ENCODE peak calls at places on chromosomes 5 and 9, in ten cellular contexts. P is body of pancreas, W is transverse colon, C is ovary, O is prostate gland, Y is IMR-90, Z is K562, H is breast epithelium, M is uterus, K is heart left ventricle. F is an unnamed sample.

GRCh38 chr9:112890106-112891081 is at the start of gene SLC46A2:
- DNase-seq in P (peak; percentile 20), W (no peak), C (no peak), O (no peak), Y (no peak), Z (no peak), H (no peak), M (no peak), K (peak; percentile 54), F (no peak)

GRCh38 chr5:77418162-77418561 is 74.0 kb downstream of the WDR41 start:
- DNase-seq in P (no peak), W (no peak), C (no peak), O (no peak), Y (no peak), Z (no peak), H (no peak), M (no peak), K (no peak), F (no peak)

GRCh38 chr5:180648658-180649296 is 623 bp downstream of the FLT4 start:
- DNase-seq in P (no peak), W (no peak), C (no peak), O (no peak), Y (no peak), Z (peak; percentile 32), H (no peak), M (peak; percentile 10), K (peak; percentile 48), F (no peak)

GRCh38 chr9:89605181-89606048 is 603 bp downstream of the GADD45G start:
- DNase-seq in P (peak; percentile 70), W (peak; percentile 65), C (peak; percentile 67), O (peak; percentile 44), Y (peak; percentile 19), Z (no peak), H (peak; percentile 42), M (peak; percentile 59), K (peak; percentile 76), F (no peak)

GRCh38 chr9:81268048-81268447 is 421.3 kb downstream of the TLE1 start:
- DNase-seq in P (no peak), W (no peak), C (no peak), O (no peak), Y (peak; percentile 89), Z (no peak), H (no peak), M (no peak), K (no peak), F (no peak)

GRCh38 chr5:151585970-151586369 is 5.2 kb downstream of the FAT2 start:
- DNase-seq in P (no peak), W (no peak), C (no peak), O (peak; percentile 87), Y (no peak), Z (no peak), H (peak; percentile 94), M (no peak), K (peak; percentile 43), F (no peak)

GRCh38 chr5:79108792-79109191 is 2.8 kb upstream of the BHMT start:
- DNase-seq in P (no peak), W (no peak), C (no peak), O (no peak), Y (no peak), Z (no peak), H (no peak), M (no peak), K (no peak), F (no peak)

GRCh38 chr9:124861342-124862229 is at the start of the genes ARPC5L and RPL35:
- DNase-seq in P (peak; percentile 94), W (peak; percentile 97), C (peak; percentile 93), O (peak; percentile 94), Y (peak; percentile 89), Z (peak; percentile 96), H (peak; percentile 93), M (peak; percentile 93), K (peak; percentile 96), F (peak; percentile 82)

GRCh38 chr5:122170630-122171029 is 41.3 kb downstream of the ZNF474 start:
- DNase-seq in P (no peak), W (no peak), C (no peak), O (no peak), Y (peak; percentile 50), Z (peak; percentile 65), H (no peak), M (no peak), K (no peak), F (no peak)

GRCh38 chr9:87497604-87498045 is at the start of gene DAPK1:
- DNase-seq in P (peak; percentile 81), W (peak; percentile 72), C (peak; percentile 73), O (peak; percentile 31), Y (no peak), Z (peak; percentile 69), H (no peak), M (peak; percentile 52), K (peak; percentile 63), F (no peak)
- TF ChIP-seq POLR2A in P (peak; percentile 55), W (no peak), C (peak; percentile 40), O (peak; percentile 40), Y (no peak), Z (peak; percentile 39), H (no peak), M (peak; percentile 45), K (no peak), F (no peak)

GRCh38 chr5:137960141-137960540 is 70.9 kb downstream of the PKD2L2 start:
- DNase-seq in P (no peak), W (no peak), C (no peak), O (no peak), Y (no peak), Z (no peak), H (no peak), M (no peak), K (no peak), F (no peak)
- H3K36me3 ChIP-seq in P (peaks cover 6% of the 10 kb centered on the region), W (no peaks in the 10 kb centered on the region), C (no peaks in the 10 kb centered on the region), O (no peaks in the 10 kb centered on the region), Y (peaks cover 5% of the 10 kb centered on the region), Z (peaks cover 62% of the 10 kb centered on the region), H (no peaks in the 10 kb centered on the region), M (no peaks in the 10 kb centered on the region), K (peaks cover 61% of the 10 kb centered on the region), F (no peaks in the 10 kb centered on the region)

GRCh38 chr9:2800385-2801179 is 43.3 kb downstream of the PUM3 start:
- DNase-seq in P (peak; percentile 43), W (no peak), C (no peak), O (no peak), Y (peak; percentile 36), Z (no peak), H (no peak), M (no peak), K (no peak), F (no peak)
- TF ChIP-seq CTCF in P (peak; percentile 39), W (no peak), C (peak; percentile 10), O (peak; percentile 31), Y (peak; percentile 48), Z (no peak), H (no peak), M (no peak), K (peak; percentile 52), F (peak; percentile 19)

DNA sequence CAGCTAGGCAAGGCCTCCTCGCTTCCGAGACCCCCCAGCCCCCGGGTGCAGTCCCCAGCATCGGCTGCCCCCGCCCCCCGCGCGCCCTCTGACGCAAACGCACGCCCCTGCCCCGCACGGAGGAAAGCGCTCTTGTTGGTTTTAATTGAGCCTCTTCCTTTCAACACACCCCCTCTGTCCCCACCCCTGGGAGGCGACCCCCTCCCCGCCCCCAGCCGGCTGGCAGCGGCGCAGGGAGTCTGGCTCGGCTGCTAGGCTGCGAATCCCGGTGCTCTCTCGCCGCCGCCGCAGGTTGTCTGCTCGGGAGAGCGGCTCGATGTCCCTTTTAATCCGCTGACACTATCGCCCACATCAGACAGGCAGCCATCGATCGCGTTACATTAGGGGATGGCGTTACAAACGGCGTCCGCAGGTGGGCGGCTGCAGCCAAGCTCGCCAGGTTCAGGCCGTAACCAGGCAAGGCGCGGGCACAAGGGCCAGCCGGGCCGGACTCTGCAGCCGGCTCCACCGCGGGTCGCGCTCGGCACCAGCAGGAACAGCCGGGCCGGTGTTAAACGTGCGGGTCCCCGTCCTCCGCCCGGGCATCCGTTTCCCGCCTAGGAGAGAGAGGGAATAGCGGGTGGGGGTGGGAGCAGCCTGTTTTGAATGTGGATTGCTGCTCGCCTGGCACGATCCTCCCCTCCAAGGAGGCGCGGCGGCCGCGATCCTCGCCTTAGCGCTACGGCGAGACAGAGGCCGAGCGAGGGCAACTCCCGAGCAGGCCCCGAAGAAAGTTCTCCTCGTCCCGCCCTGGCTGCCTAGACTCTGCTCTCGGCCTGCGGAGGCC is 1.2 kb downstream of the NR2F1-AS1 start:
- DNase-seq in P (no peak), W (no peak), C (peak; percentile 61), O (no peak), Y (peak; percentile 48), Z (no peak), H (no peak), M (peak; percentile 64), K (peak; percentile 31), F (no peak)
- TF ChIP-seq POLR2A in P (no peak), W (no peak), C (no peak), O (no peak), Y (no peak), Z (no peak), H (no peak), M (no peak), K (no peak), F (no peak)

F was measured in esophagus squamous epithelium.